ENCODE peak calls at places on chromosomes 4 and X, in four cellular contexts. K is upper lobe of right lung, W is GM13976, Y is fibroblast of the aortic adventitia. E is an unnamed sample.

GRCh38 chrX:154534526-154535322 is 11.9 kb downstream of the G6PD start:
- DNase-seq in K (peak; percentile 93), W (peak; percentile 91), Y (peak; percentile 84), E (no peak)

GRCh38 chr4:118835896-118836762 is at the start of gene SEC24D:
- DNase-seq in K (peak; percentile 94), W (peak; percentile 96), Y (peak; percentile 86), E (peak; percentile 95)

GRCh38 chrX:49171752-49172279 is at the start of gene PLP2:
- DNase-seq in K (peak; percentile 76), W (peak; percentile 59), Y (peak; percentile 32), E (no peak)

GRCh38 chr4:54961357-54961975 is 163.9 kb downstream of the KDR start:
- DNase-seq in K (no peak), W (peak; percentile 15), Y (peak; percentile 54), E (no peak)

GRCh38 chr4:173360587-173361221 is 10.1 kb upstream of the SAP30 start:
- DNase-seq in K (no peak), W (no peak), Y (no peak), E (no peak)

GRCh38 chr4:140996757-140997156 is 136.5 kb downstream of the RNF150 start:
- DNase-seq in K (no peak), W (no peak), Y (peak; percentile 6), E (no peak)

GRCh38 chr4:151541438-151542071 is 132.6 kb downstream of the FHIP1A start:
- DNase-seq in K (no peak), W (no peak), Y (peak; percentile 79), E (no peak)

GRCh38 chrX:155148724-155149537 is 67.3 kb upstream of the VBP1 start:
- DNase-seq in K (no peak), W (peak; percentile 27), Y (peak; percentile 34), E (no peak)

GRCh38 chr4:1462768-1463075 is 56.5 kb upstream of the NKX1-1 start:
- DNase-seq in K (peak; percentile 60), W (no peak), Y (no peak), E (peak; percentile 88)

GRCh38 chr4:69831646-69832325 is 28.2 kb downstream of the SULT1E1 start:
- DNase-seq in K (no peak), W (no peak), Y (no peak), E (no peak)

GRCh38 chrX:130575831-130576404 is 174.1 kb downstream of the RBMX2 start:
- DNase-seq in K (peak; percentile 48), W (peak; percentile 45), Y (peak; percentile 57), E (no peak)

GRCh38 chrX:69618803-69619202 is 2.9 kb downstream of the EDA start:
- DNase-seq in K (no peak), W (no peak), Y (peak; percentile 4), E (no peak)

GRCh38 chrX:154485150-154486051 is 1.0 kb downstream of the UBL4A start:
- DNase-seq in K (no peak), W (no peak), Y (no peak), E (no peak)

GRCh38 chrX:9888953-9889470 is 78.1 kb upstream of the CLDN34 start:
- DNase-seq in K (no peak), W (no peak), Y (no peak), E (no peak)

GRCh38 chr4:185219551-185220344 is 10.3 kb downstream of the SNX25 start:
- DNase-seq in K (no peak), W (peak; percentile 52), Y (peak; percentile 78), E (no peak)

GRCh38 chr4:32748498-32748897 is 2028.3 kb downstream of the PCDH7 start:
- DNase-seq in K (no peak), W (no peak), Y (no peak), E (no peak)
- TF ChIP-seq CTCF in K (no peak), W (no peak), Y (no peak), E (no peak)

GRCh38 chrX:138775501-138775900 is 64.0 kb upstream of the FGF13 start:
- DNase-seq in K (no peak), W (peak; percentile 31), Y (peak; percentile 61), E (no peak)
- TF ChIP-seq CTCF in K (peak; percentile 36), W (peak; percentile 20), Y (peak; percentile 45), E (peak; percentile 76)

GRCh38 chrX:1591102-1591862 is at the start of gene AKAP17A:
- DNase-seq in K (peak; percentile 98), W (peak; percentile 98), Y (peak; percentile 88), E (peak; percentile 97)
- TF ChIP-seq CTCF in K (peak; percentile 5), W (peak; percentile 17), Y (no peak), E (peak; percentile 38)

GRCh38 chrX:31661280-31661679 is 589.4 kb upstream of the FTHL17 start:
- DNase-seq in K (no peak), W (no peak), Y (no peak), E (no peak)

GRCh38 chrX:31656013-31656412 is 584.2 kb upstream of the FTHL17 start:
- DNase-seq in K (no peak), W (no peak), Y (peak; percentile 2), E (no peak)

GRCh38 chrX:31653395-31653794 is 581.6 kb upstream of the FTHL17 start:
- DNase-seq in K (no peak), W (no peak), Y (no peak), E (no peak)

GRCh38 chrX:31663172-31663571 is 591.3 kb upstream of the FTHL17 start:
- DNase-seq in K (no peak), W (no peak), Y (no peak), E (no peak)

DNA sequence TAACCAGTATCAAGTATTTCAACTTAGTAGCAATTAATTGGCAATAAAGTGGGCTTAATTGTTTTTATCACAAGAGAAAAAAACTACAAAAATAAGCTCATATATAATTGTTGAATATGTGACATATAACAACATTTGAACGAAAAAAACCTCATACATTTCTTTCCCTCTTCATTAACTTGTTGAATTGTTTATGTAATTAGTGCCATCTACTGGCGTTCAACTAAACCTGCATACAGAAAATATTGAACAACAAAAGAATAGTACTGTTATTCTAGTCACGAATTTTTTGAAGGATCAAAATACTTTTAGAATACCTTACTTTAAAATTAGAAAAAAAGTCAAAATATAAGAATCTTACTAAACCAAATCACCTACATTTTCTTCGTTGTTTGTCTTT is 586.5 kb upstream of the FTHL17 start:
- DNase-seq in K (no peak), W (no peak), Y (peak; percentile 31), E (no peak)
- TF ChIP-seq CTCF in K (peak; percentile 52), W (peak; percentile 14), Y (peak; percentile 39), E (peak; percentile 90)

GRCh38 chrX:54978448-54978847 is 15.5 kb downstream of the PFKFB1 start:
- DNase-seq in K (no peak), W (no peak), Y (no peak), E (no peak)
- TF ChIP-seq CTCF in K (no peak), W (no peak), Y (no peak), E (no peak)

DNA sequence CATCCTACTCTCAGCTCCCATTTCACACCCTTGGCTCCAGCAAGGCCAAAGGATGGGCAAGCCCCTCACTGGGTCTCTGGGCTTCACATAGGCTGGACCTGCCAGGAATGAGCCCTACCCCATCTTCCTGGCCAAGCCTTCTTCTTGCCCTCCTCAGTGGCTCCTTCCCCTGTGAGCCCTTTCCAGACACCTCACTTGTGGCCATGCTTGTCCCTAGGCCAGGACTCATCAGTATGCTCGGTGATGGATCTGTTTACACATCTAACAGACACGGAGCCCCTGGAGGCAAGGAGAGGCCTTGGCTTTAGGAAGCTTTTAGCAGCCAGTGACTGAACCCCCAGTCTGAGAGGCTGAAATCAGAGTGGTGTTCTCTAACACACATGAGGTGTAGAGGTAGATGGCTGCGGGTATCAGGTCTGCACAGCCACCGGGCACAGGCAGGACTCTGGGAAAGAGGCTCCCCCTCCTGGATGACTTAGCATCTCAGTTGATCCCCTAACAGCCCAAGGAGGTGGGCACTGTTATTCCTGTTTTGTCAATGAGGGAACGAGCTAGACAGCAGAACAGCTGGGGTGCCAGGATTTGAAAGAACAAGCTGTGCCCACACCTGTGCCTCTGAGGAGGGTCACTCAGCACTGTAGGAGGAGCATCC is 44.8 kb downstream of the PPP2R2C start:
- DNase-seq in K (no peak), W (no peak), Y (no peak), E (peak; percentile 57)
- TF ChIP-seq CTCF in K (no peak), W (no peak), Y (no peak), E (no peak)

DNA sequence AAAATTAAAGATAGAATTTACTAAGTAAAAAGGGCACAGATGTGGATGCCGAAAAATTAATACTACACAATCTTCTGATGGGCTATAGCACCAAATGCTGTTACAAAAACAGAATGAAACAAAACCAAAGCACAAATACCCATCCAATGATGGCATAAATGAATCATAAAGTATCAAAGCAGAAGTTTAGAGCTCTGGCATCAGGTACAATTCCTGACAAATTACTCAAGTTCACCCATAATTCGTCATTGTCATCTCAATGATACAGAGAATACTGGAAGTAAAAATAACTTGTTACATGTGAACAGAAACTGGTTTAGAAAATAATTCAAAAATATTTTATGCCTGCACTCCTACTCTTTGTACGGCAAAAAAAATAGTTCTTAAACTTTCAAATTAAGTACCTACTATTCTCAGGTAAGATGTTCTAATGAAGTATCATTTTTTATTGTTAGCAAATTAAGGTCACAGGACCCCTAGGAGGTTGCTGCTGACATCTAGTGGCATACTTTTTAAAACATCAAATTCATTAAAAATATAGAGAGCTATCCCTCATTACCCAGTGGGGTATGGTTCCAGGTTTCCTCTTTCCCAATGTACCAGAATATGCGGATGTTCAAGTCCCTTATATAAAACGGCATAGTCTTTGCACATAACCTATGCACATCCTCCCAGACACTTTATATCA is 126.1 kb downstream of the INPP4B start:
- DNase-seq in K (no peak), W (peak; percentile 16), Y (peak; percentile 75), E (no peak)
- TF ChIP-seq CTCF in K (peak; percentile 47), W (no peak), Y (peak; percentile 51), E (peak; percentile 91)

GRCh38 chr4:107519057-107519456 is 201.0 kb downstream of the PAPSS1 start:
- DNase-seq in K (no peak), W (no peak), Y (peak; percentile 41), E (no peak)
- TF ChIP-seq CTCF in K (peak; percentile 36), W (no peak), Y (peak; percentile 39), E (peak; percentile 90)

GRCh38 chr4:4689694-4690440 is 148.0 kb upstream of the STX18 start:
- DNase-seq in K (no peak), W (peak; percentile 62), Y (no peak), E (no peak)
- TF ChIP-seq CTCF in K (no peak), W (no peak), Y (no peak), E (no peak)